ENCODE peak calls at places on chromosomes 16 and 17, in nine cellular contexts. F is SK-N-SH, R is NCI-H1092 treated with DMSO at 0.1 percent for 48 hours, W is caudate nucleus, N is MM.1S, L is NCI-H748 treated with DMSO at 0.1 percent for 48 hours, S is nephron progenitor cell, Z is Peyer's patch, G is skeletal muscle cell. J is an unnamed sample.

GRCh38 chr17:9467518-9467917 is 108.1 kb downstream of the STX8 start:
- DNase-seq in F (no peak), R (no peak), W (no peak), N (no peak), L (no peak), S (no peak), Z (no peak), G (no peak), J (no peak)

GRCh38 chr16:29678691-29679267 is at the start of gene QPRT:
- DNase-seq in F (peak), R (no peak), W (no peak), N (no peak), L (no peak), S (peak), Z (peak), G (peak), J (no peak)

GRCh38 chr17:75151893-75152292 is 2.4 kb downstream of the JPT1 start:
- DNase-seq in F (peak), R (peak), W (no peak), N (no peak), L (no peak), S (no peak), Z (no peak), G (no peak), J (no peak)

GRCh38 chr17:38970128-38970527 is 2.9 kb upstream of the FBXO47 start:
- DNase-seq in F (no peak), R (no peak), W (no peak), N (no peak), L (no peak), S (no peak), Z (no peak), G (no peak), J (no peak)

GRCh38 chr17:60640503-60640902 is 37.1 kb upstream of the BCAS3 start:
- DNase-seq in F (no peak), R (no peak), W (no peak), N (no peak), L (no peak), S (no peak), Z (no peak), G (no peak), J (no peak)

GRCh38 chr17:66684256-66684655 is 150.7 kb upstream of the CACNG5 start:
- DNase-seq in F (no peak), R (no peak), W (no peak), N (no peak), L (no peak), S (no peak), Z (no peak), G (no peak), J (no peak)

GRCh38 chr17:43578699-43579569 is 32.8 kb upstream of the ETV4 start:
- DNase-seq in F (peak), R (peak), W (no peak), N (peak), L (peak), S (peak), Z (peak), G (no peak), J (no peak)

GRCh38 chr17:82076018-82076784 is 10.6 kb upstream of the DUS1L start:
- DNase-seq in F (no peak), R (no peak), W (no peak), N (no peak), L (no peak), S (no peak), Z (no peak), G (no peak), J (no peak)

GRCh38 chr17:11999715-12000114 is 2.4 kb upstream of the ZNF18 start:
- DNase-seq in F (no peak), R (no peak), W (no peak), N (no peak), L (no peak), S (no peak), Z (no peak), G (no peak), J (no peak)

GRCh38 chr17:62869885-62870580 is 61.9 kb upstream of the MARCHF10 start:
- DNase-seq in F (peak), R (peak), W (no peak), N (peak), L (peak), S (peak), Z (no peak), G (peak), J (peak)

GRCh38 chr16:81424761-81425160 is 19.8 kb upstream of the CMIP start:
- DNase-seq in F (no peak), R (no peak), W (no peak), N (peak), L (no peak), S (no peak), Z (no peak), G (no peak), J (no peak)

GRCh38 chr17:74373838-74374606 is 6.7 kb downstream of the GPR142 start:
- DNase-seq in F (no peak), R (peak), W (peak), N (no peak), L (peak), S (no peak), Z (peak), G (no peak), J (peak)

GRCh38 chr17:31490991-31491793 is 99.7 kb downstream of the RAB11FIP4 start:
- DNase-seq in F (no peak), R (no peak), W (no peak), N (no peak), L (no peak), S (no peak), Z (no peak), G (no peak), J (no peak)

GRCh38 chr17:61312406-61313295 is 87.0 kb upstream of the TBX2 start:
- DNase-seq in F (no peak), R (no peak), W (no peak), N (no peak), L (no peak), S (no peak), Z (no peak), G (no peak), J (no peak)

GRCh38 chr16:8859913-8860881 is 8.6 kb downstream of the CARHSP1 start:
- DNase-seq in F (no peak), R (no peak), W (no peak), N (no peak), L (no peak), S (no peak), Z (no peak), G (peak), J (no peak)

GRCh38 chr17:77718669-77718961 is 239.9 kb upstream of the TNRC6C start:
- DNase-seq in F (no peak), R (no peak), W (no peak), N (no peak), L (no peak), S (no peak), Z (no peak), G (no peak), J (no peak)

GRCh38 chr17:82203920-82204319 is 8.7 kb downstream of the CCDC57 start:
- DNase-seq in F (peak), R (no peak), W (no peak), N (no peak), L (no peak), S (no peak), Z (no peak), G (no peak), J (no peak)

GRCh38 chr16:64742560-64742959 is 379.3 kb downstream of the CDH11 start:
- DNase-seq in F (no peak), R (no peak), W (no peak), N (no peak), L (no peak), S (no peak), Z (no peak), G (no peak), J (no peak)

GRCh38 chr17:68422821-68423220 is 34.5 kb downstream of the WIPI1 start:
- DNase-seq in F (no peak), R (no peak), W (no peak), N (no peak), L (no peak), S (no peak), Z (no peak), G (no peak), J (no peak)

GRCh38 chr17:83151442-83152220 is 72.2 kb downstream of the METRNL start:
- DNase-seq in F (peak), R (no peak), W (no peak), N (no peak), L (no peak), S (no peak), Z (no peak), G (no peak), J (no peak)

GRCh38 chr17:1280652-1281051 is 1.2 kb downstream of the TRARG1 start:
- DNase-seq in F (no peak), R (no peak), W (no peak), N (no peak), L (no peak), S (no peak), Z (no peak), G (no peak), J (no peak)

GRCh38 chr17:76586741-76587487 is 1.3 kb upstream of the ST6GALNAC2 start:
- DNase-seq in F (peak), R (no peak), W (no peak), N (no peak), L (no peak), S (peak), Z (no peak), G (no peak), J (peak)

GRCh38 chr17:43599835-43600234 is 53.7 kb upstream of the ETV4 start:
- DNase-seq in F (no peak), R (no peak), W (no peak), N (no peak), L (no peak), S (no peak), Z (no peak), G (peak), J (no peak)

GRCh38 chr17:3950584-3950983 is 13.7 kb downstream of the ATP2A3 start:
- DNase-seq in F (no peak), R (no peak), W (no peak), N (no peak), L (no peak), S (no peak), Z (no peak), G (no peak), J (no peak)